ENCODE peak calls at places on chromosomes 16 and 17, in six cellular contexts. T, Z, W, O, B and K are unnamed samples.

GRCh38 chr16:11190585-11191565 is 65.1 kb downstream of the SOCS1 start:
- DNase-seq in B (peak), T (no peak), O (peak), Z (no peak), W (no peak), K (no peak)

GRCh38 chr16:56334761-56335160 is 90.6 kb downstream of the AMFR start:
- DNase-seq in O (no peak), Z (no peak), W (peak), T (no peak), B (no peak), K (no peak)

GRCh38 chr16:71303938-71304337 is 14.7 kb upstream of the CMTR2 start:
- DNase-seq in W (peak), T (no peak), Z (no peak), B (no peak), O (no peak), K (no peak)

GRCh38 chr17:64765191-64765889 is 103.2 kb upstream of the SMURF2 start:
- DNase-seq in O (no peak), T (no peak), Z (no peak), B (peak), W (no peak), K (no peak)

GRCh38 chr17:40113961-40114272 is 7.9 kb upstream of the MSL1 start:
- DNase-seq in O (peak), Z (no peak), B (no peak), W (no peak), T (no peak), K (no peak)

GRCh38 chr17:49967205-49967604 is 1.8 kb upstream of the DLX4 start:
- DNase-seq in O (no peak), B (no peak), Z (no peak), W (no peak), T (no peak), K (no peak)

GRCh38 chr17:1038459-1039118 is 41.7 kb downstream of the TIMM22 start:
- DNase-seq in O (peak), Z (no peak), T (no peak), W (no peak), B (no peak), K (no peak)

GRCh38 chr16:30570621-30571443 is 682 bp downstream of the ZNF688 start:
- DNase-seq in W (no peak), B (peak), Z (no peak), O (peak), T (no peak), K (no peak)

GRCh38 chr16:53068423-53068833 is 13.6 kb downstream of the CHD9 start:
- DNase-seq in O (no peak), T (no peak), B (no peak), Z (no peak), W (no peak), K (no peak)

GRCh38 chr17:12231027-12231682 is 210.5 kb downstream of the MAP2K4 start:
- DNase-seq in B (peak), Z (no peak), O (no peak), W (no peak), T (no peak), K (no peak)

GRCh38 chr17:31522284-31522931 is 130.9 kb downstream of the RAB11FIP4 start:
- DNase-seq in B (no peak), T (no peak), Z (peak), W (no peak), O (no peak), K (no peak)

GRCh38 chr17:2058521-2059124 is 3.7 kb downstream of the HIC1 start:
- DNase-seq in B (peak), W (no peak), O (peak), T (peak), Z (peak), K (no peak)

GRCh38 chr16:27972500-27972899 is 91.0 kb downstream of the GSG1L start:
- DNase-seq in Z (no peak), W (peak), O (peak), T (no peak), B (peak), K (no peak)

GRCh38 chr17:80374039-80374731 is 40.8 kb upstream of the ENDOV start:
- DNase-seq in B (no peak), O (no peak), T (no peak), W (no peak), Z (no peak), K (no peak)

GRCh38 chr17:41518789-41519449 is at the start of gene KRT15:
- DNase-seq in Z (no peak), B (peak), O (peak), T (no peak), W (peak), K (no peak)

GRCh38 chr16:84582958-84583516 is 34.8 kb downstream of the COTL1 start:
- DNase-seq in W (no peak), O (peak), T (no peak), Z (no peak), B (peak), K (no peak)

GRCh38 chr17:15944720-15945492 is at the start of gene ADORA2B:
- DNase-seq in W (peak), T (peak), O (peak), Z (peak), B (peak), K (no peak)

GRCh38 chr16:9840761-9841665 is 341.2 kb downstream of the GRIN2A start:
- DNase-seq in T (no peak), O (no peak), Z (no peak), B (no peak), W (no peak), K (no peak)

GRCh38 chr16:9909072-9909471 is 273.2 kb downstream of the GRIN2A start:
- DNase-seq in Z (no peak), T (no peak), B (peak), W (no peak), O (no peak), K (no peak)

GRCh38 chr16:27234603-27235002 is 31.3 kb downstream of the KDM8 start:
- DNase-seq in Z (no peak), O (no peak), B (no peak), W (no peak), T (peak), K (no peak)

GRCh38 chr17:65558683-65559311 is 2.7 kb downstream of the AXIN2 start:
- DNase-seq in T (no peak), Z (no peak), W (no peak), B (no peak), O (no peak), K (no peak)

GRCh38 chr17:40309031-40309937 is at the start of gene RARA:
- DNase-seq in T (peak), Z (no peak), W (no peak), B (peak), O (peak), K (no peak)

GRCh38 chr16:50293994-50294855 is 27.9 kb downstream of the ADCY7 start:
- DNase-seq in Z (no peak), W (no peak), B (no peak), T (no peak), O (no peak), K (no peak)

GRCh38 chr17:77645441-77646430 is 312.8 kb upstream of the TNRC6C start:
- DNase-seq in B (no peak), Z (no peak), O (peak), T (no peak), W (no peak), K (no peak)

GRCh38 chr17:58679263-58680037 is 12.4 kb downstream of the TEX14 start:
- DNase-seq in O (peak), Z (no peak), B (peak), T (no peak), W (peak), K (no peak)

GRCh38 chr17:77885678-77886386 is 72.7 kb upstream of the TNRC6C start:
- DNase-seq in O (no peak), Z (no peak), B (no peak), W (no peak), T (no peak), K (no peak)

GRCh38 chr17:78133971-78134898 is 3.7 kb downstream of the TMC8 start:
- DNase-seq in B (peak), W (no peak), O (peak), T (peak), Z (peak), K (no peak)

GRCh38 chr17:42754782-42755181 is 6.2 kb upstream of the RAMP2 start:
- DNase-seq in B (peak), O (peak), T (no peak), Z (no peak), W (peak), K (no peak)

GRCh38 chr16:10314811-10315210 is 71.0 kb upstream of the ATF7IP2 start:
- DNase-seq in T (no peak), Z (no peak), B (peak), O (peak), W (peak), K (no peak)

GRCh38 chr17:58576679-58577367 is 62.4 kb upstream of the MTMR4 start:
- DNase-seq in B (peak), O (peak), W (peak), Z (no peak), T (no peak), K (no peak)

GRCh38 chr17:36945959-36946725 is 2.6 kb upstream of the AATF start:
- DNase-seq in O (no peak), Z (no peak), T (no peak), W (no peak), B (no peak), K (no peak)

GRCh38 chr16:27475561-27475960 is 73.6 kb downstream of the IL21R start:
- DNase-seq in B (peak), O (peak), Z (no peak), W (peak), T (no peak), K (no peak)